ENCODE peak calls at places on chromosomes 3 and 15, in six cellular contexts. I is nucleus accumbens; T is right atrium auricular region; E is fibroblast of lung; D is effector CD4-positive, alpha-beta T cell; X is KBM-7. W is an unnamed sample.

GRCh38 chr3:140470962-140471361 is 206.9 kb upstream of the TRIM42 start:
- DNase-seq in I (no peak), T (no peak), E (no peak), D (no peak), X (no peak), W (peak)

GRCh38 chr3:25661694-25662455 is 2.8 kb downstream of the TOP2B start:
- DNase-seq in I (no peak), T (no peak), E (no peak), D (no peak), X (no peak), W (no peak)

GRCh38 chr3:54999801-55000200 is 71.9 kb upstream of the LRTM1 start:
- DNase-seq in I (no peak), T (no peak), E (no peak), D (no peak), X (no peak), W (peak)

GRCh38 chr15:60520041-60520824 is 41.3 kb upstream of the ICE2 start:
- DNase-seq in I (no peak), T (no peak), E (no peak), D (no peak), X (no peak), W (no peak)

GRCh38 chr15:83404143-83404542 is 43.0 kb upstream of the SH3GL3 start:
- DNase-seq in I (no peak), T (peak), E (no peak), D (no peak), X (no peak), W (no peak)

GRCh38 chr3:104604326-104605010 is 762.2 kb upstream of the ALCAM start:
- DNase-seq in I (no peak), T (no peak), E (peak), D (no peak), X (peak), W (peak)

GRCh38 chr15:91186892-91187644 is 87.0 kb downstream of the SV2B start:
- DNase-seq in I (no peak), T (no peak), E (peak), D (no peak), X (peak), W (peak)

GRCh38 chr3:147838650-147839049 is 429.5 kb downstream of the ZIC1 start:
- DNase-seq in I (no peak), T (no peak), E (peak), D (no peak), X (no peak), W (no peak)

GRCh38 chr3:11690863-11691833 is 47.4 kb upstream of the VGLL4 start:
- DNase-seq in I (no peak), T (no peak), E (peak), D (no peak), X (no peak), W (peak)

GRCh38 chr15:99384992-99385669 is 133.8 kb downstream of the LRRC28 start:
- DNase-seq in I (no peak), T (no peak), E (no peak), D (no peak), X (no peak), W (no peak)